ENCODE peak calls at places on chromosomes 6 and 20, in seven cellular contexts. One of them, this sample, is unnamed.

GRCh38 chr6:36625161-36625919 is 31.2 kb downstream of the SRSF3 start:
- DNase-seq in pancreas: no peak
- DNase-seq in RWPE2: no peak
- DNase-seq in mammary epithelial cell: no peak
- DNase-seq in BE2C: no peak
- DNase-seq in CD8-positive, alpha-beta memory T cell: no peak
- DNase-seq in ovary: peak; percentile 58
- DNase-seq in this sample: no peak

GRCh38 chr6:51891784-51892183 is 195.6 kb downstream of the PKHD1 start:
- DNase-seq in pancreas: no peak
- DNase-seq in RWPE2: no peak
- DNase-seq in mammary epithelial cell: no peak
- DNase-seq in BE2C: no peak
- DNase-seq in CD8-positive, alpha-beta memory T cell: no peak
- DNase-seq in ovary: no peak
- DNase-seq in this sample: no peak

GRCh38 chr20:49452011-49452482 is 30.4 kb downstream of the KCNB1 start:
- DNase-seq in pancreas: peak; percentile 41
- DNase-seq in RWPE2: no peak
- DNase-seq in mammary epithelial cell: no peak
- DNase-seq in BE2C: no peak
- DNase-seq in CD8-positive, alpha-beta memory T cell: no peak
- DNase-seq in ovary: no peak
- DNase-seq in this sample: no peak

GRCh38 chr6:166005846-166006592 is 161.6 kb downstream of the TBXT start:
- DNase-seq in pancreas: peak; percentile 77
- DNase-seq in RWPE2: no peak
- DNase-seq in mammary epithelial cell: no peak
- DNase-seq in BE2C: peak; percentile 70
- DNase-seq in CD8-positive, alpha-beta memory T cell: no peak
- DNase-seq in ovary: peak; percentile 93
- DNase-seq in this sample: no peak

GRCh38 chr6:13434777-13435176 is 52.6 kb downstream of the GFOD1 start:
- DNase-seq in pancreas: no peak
- DNase-seq in RWPE2: no peak
- DNase-seq in mammary epithelial cell: no peak
- DNase-seq in BE2C: no peak
- DNase-seq in CD8-positive, alpha-beta memory T cell: no peak
- DNase-seq in ovary: no peak
- DNase-seq in this sample: no peak

GRCh38 chr6:140380371-140381218 is 1006.1 kb upstream of the CITED2 start:
- DNase-seq in pancreas: no peak
- DNase-seq in RWPE2: no peak
- DNase-seq in mammary epithelial cell: peak; percentile 58
- DNase-seq in BE2C: no peak
- DNase-seq in CD8-positive, alpha-beta memory T cell: no peak
- DNase-seq in ovary: no peak
- DNase-seq in this sample: no peak

GRCh38 chr6:160348209-160348551 is at the start of gene SLC22A3:
- DNase-seq in pancreas: peak; percentile 57
- DNase-seq in RWPE2: no peak
- DNase-seq in mammary epithelial cell: no peak
- DNase-seq in BE2C: no peak
- DNase-seq in CD8-positive, alpha-beta memory T cell: no peak
- DNase-seq in ovary: peak; percentile 82
- DNase-seq in this sample: no peak

GRCh38 chr20:49411221-49411925 is 71.1 kb downstream of the KCNB1 start:
- DNase-seq in pancreas: no peak
- DNase-seq in RWPE2: no peak
- DNase-seq in mammary epithelial cell: no peak
- DNase-seq in BE2C: no peak
- DNase-seq in CD8-positive, alpha-beta memory T cell: no peak
- DNase-seq in ovary: no peak
- DNase-seq in this sample: no peak

GRCh38 chr20:55456316-55456940 is 548.9 kb downstream of the CBLN4 start:
- DNase-seq in pancreas: no peak
- DNase-seq in RWPE2: no peak
- DNase-seq in mammary epithelial cell: peak; percentile 73
- DNase-seq in BE2C: no peak
- DNase-seq in CD8-positive, alpha-beta memory T cell: no peak
- DNase-seq in ovary: no peak
- DNase-seq in this sample: no peak

GRCh38 chr6:41503841-41504525 is 42.2 kb upstream of the FOXP4 start:
- DNase-seq in pancreas: no peak
- DNase-seq in RWPE2: no peak
- DNase-seq in mammary epithelial cell: peak; percentile 16
- DNase-seq in BE2C: no peak
- DNase-seq in CD8-positive, alpha-beta memory T cell: no peak
- DNase-seq in ovary: peak; percentile 61
- DNase-seq in this sample: no peak

GRCh38 chr20:58150772-58151171 is 77.7 kb downstream of the ANKRD60 start:
- DNase-seq in pancreas: peak; percentile 58
- DNase-seq in RWPE2: no peak
- DNase-seq in mammary epithelial cell: no peak
- DNase-seq in BE2C: peak; percentile 67
- DNase-seq in CD8-positive, alpha-beta memory T cell: no peak
- DNase-seq in ovary: no peak
- DNase-seq in this sample: no peak

GRCh38 chr6:167851349-167851952 is 24.7 kb downstream of the AFDN start:
- DNase-seq in pancreas: no peak
- DNase-seq in RWPE2: no peak
- DNase-seq in mammary epithelial cell: no peak
- DNase-seq in BE2C: no peak
- DNase-seq in CD8-positive, alpha-beta memory T cell: no peak
- DNase-seq in ovary: no peak
- DNase-seq in this sample: no peak

GRCh38 chr6:79461205-79461604 is 76.0 kb downstream of the LCA5 start:
- DNase-seq in pancreas: no peak
- DNase-seq in RWPE2: no peak
- DNase-seq in mammary epithelial cell: peak; percentile 86
- DNase-seq in BE2C: no peak
- DNase-seq in CD8-positive, alpha-beta memory T cell: no peak
- DNase-seq in ovary: no peak
- DNase-seq in this sample: no peak

GRCh38 chr20:60262967-60263603 is 304.9 kb downstream of the CDH26 start:
- DNase-seq in pancreas: peak; percentile 36
- DNase-seq in RWPE2: no peak
- DNase-seq in mammary epithelial cell: peak; percentile 28
- DNase-seq in BE2C: peak; percentile 20
- DNase-seq in CD8-positive, alpha-beta memory T cell: peak; percentile 21
- DNase-seq in ovary: no peak
- DNase-seq in this sample: peak; percentile 56

GRCh38 chr6:117346142-117346930 is 79.4 kb downstream of the ROS1 start:
- DNase-seq in pancreas: no peak
- DNase-seq in RWPE2: no peak
- DNase-seq in mammary epithelial cell: peak; percentile 9
- DNase-seq in BE2C: no peak
- DNase-seq in CD8-positive, alpha-beta memory T cell: peak; percentile 18
- DNase-seq in ovary: no peak
- DNase-seq in this sample: no peak

GRCh38 chr6:142088858-142089216 is 43.9 kb upstream of the GJE1 start:
- DNase-seq in pancreas: no peak
- DNase-seq in RWPE2: peak; percentile 60
- DNase-seq in mammary epithelial cell: peak; percentile 67
- DNase-seq in BE2C: no peak
- DNase-seq in CD8-positive, alpha-beta memory T cell: no peak
- DNase-seq in ovary: no peak
- DNase-seq in this sample: no peak

GRCh38 chr6:91149914-91150674 is 563.2 kb upstream of the MAP3K7 start:
- DNase-seq in pancreas: no peak
- DNase-seq in RWPE2: no peak
- DNase-seq in mammary epithelial cell: no peak
- DNase-seq in BE2C: no peak
- DNase-seq in CD8-positive, alpha-beta memory T cell: no peak
- DNase-seq in ovary: no peak
- DNase-seq in this sample: no peak

GRCh38 chr6:140370949-140371348 is 996.5 kb upstream of the CITED2 start:
- DNase-seq in pancreas: no peak
- DNase-seq in RWPE2: no peak
- DNase-seq in mammary epithelial cell: no peak
- DNase-seq in BE2C: no peak
- DNase-seq in CD8-positive, alpha-beta memory T cell: no peak
- DNase-seq in ovary: no peak
- DNase-seq in this sample: no peak

GRCh38 chr6:80480478-80481157 is 374.1 kb downstream of the BCKDHB start:
- DNase-seq in pancreas: no peak
- DNase-seq in RWPE2: no peak
- DNase-seq in mammary epithelial cell: no peak
- DNase-seq in BE2C: no peak
- DNase-seq in CD8-positive, alpha-beta memory T cell: no peak
- DNase-seq in ovary: no peak
- DNase-seq in this sample: no peak

GRCh38 chr20:18984238-18985200 is 170.9 kb downstream of the SCP2D1 start:
- DNase-seq in pancreas: no peak
- DNase-seq in RWPE2: no peak
- DNase-seq in mammary epithelial cell: no peak
- DNase-seq in BE2C: no peak
- DNase-seq in CD8-positive, alpha-beta memory T cell: no peak
- DNase-seq in ovary: peak; percentile 73
- DNase-seq in this sample: no peak

GRCh38 chr6:80543598-80544181 is 437.2 kb downstream of the BCKDHB start:
- DNase-seq in pancreas: no peak
- DNase-seq in RWPE2: no peak
- DNase-seq in mammary epithelial cell: peak; percentile 48
- DNase-seq in BE2C: no peak
- DNase-seq in CD8-positive, alpha-beta memory T cell: no peak
- DNase-seq in ovary: no peak
- DNase-seq in this sample: no peak

GRCh38 chr20:37630161-37630560 is 63.7 kb upstream of the CTNNBL1 start:
- DNase-seq in pancreas: no peak
- DNase-seq in RWPE2: no peak
- DNase-seq in mammary epithelial cell: no peak
- DNase-seq in BE2C: peak; percentile 89
- DNase-seq in CD8-positive, alpha-beta memory T cell: no peak
- DNase-seq in ovary: peak; percentile 33
- DNase-seq in this sample: no peak

GRCh38 chr6:152854086-152854795 is 103.6 kb downstream of the VIP start:
- DNase-seq in pancreas: no peak
- DNase-seq in RWPE2: no peak
- DNase-seq in mammary epithelial cell: no peak
- DNase-seq in BE2C: no peak
- DNase-seq in CD8-positive, alpha-beta memory T cell: no peak
- DNase-seq in ovary: no peak
- DNase-seq in this sample: no peak

GRCh38 chr20:31516651-31517050 is 2.4 kb downstream of the HM13 start:
- DNase-seq in pancreas: no peak
- DNase-seq in RWPE2: no peak
- DNase-seq in mammary epithelial cell: no peak
- DNase-seq in BE2C: no peak
- DNase-seq in CD8-positive, alpha-beta memory T cell: no peak
- DNase-seq in ovary: no peak
- DNase-seq in this sample: no peak
- H3K4me1 ChIP-seq in pancreas: peaks cover 17% of the 10 kb centered on the region
- H3K4me1 ChIP-seq in RWPE2: peaks cover 22% of the 10 kb centered on the region
- H3K4me1 ChIP-seq in mammary epithelial cell: peaks cover 17% of the 10 kb centered on the region
- H3K4me1 ChIP-seq in BE2C: no peaks in the 10 kb centered on the region
- H3K4me1 ChIP-seq in CD8-positive, alpha-beta memory T cell: peaks cover 44% of the 10 kb centered on the region
- H3K4me1 ChIP-seq in ovary: peaks cover 10% of the 10 kb centered on the region
- H3K4me1 ChIP-seq in this sample: peaks cover 31% of the 10 kb centered on the region

DNA sequence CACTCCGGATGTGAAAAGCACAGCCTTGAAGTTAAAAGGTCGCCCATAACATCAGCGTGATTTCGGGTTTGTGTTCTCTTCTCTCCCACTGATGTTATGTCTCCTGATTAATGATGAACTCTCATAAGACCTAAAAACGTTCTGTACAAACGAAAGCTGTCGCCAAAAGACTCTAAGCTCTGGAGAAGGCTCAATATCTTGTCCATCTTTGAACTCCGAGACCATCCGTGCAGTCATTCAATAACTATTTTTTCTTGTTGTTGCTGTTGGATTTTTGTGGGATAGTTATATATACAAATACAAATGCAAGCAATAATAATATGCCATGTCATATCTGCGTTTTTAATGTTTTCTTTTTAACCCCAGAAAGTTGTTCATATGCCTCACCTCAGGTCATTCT is 291.8 kb upstream of the MARCKS start:
- DNase-seq in pancreas: no peak
- DNase-seq in RWPE2: no peak
- DNase-seq in mammary epithelial cell: no peak
- DNase-seq in BE2C: no peak
- DNase-seq in CD8-positive, alpha-beta memory T cell: no peak
- DNase-seq in ovary: no peak
- DNase-seq in this sample: no peak
- H3K4me3 ChIP-seq in pancreas: no peak overlapping the region
- H3K4me3 ChIP-seq in RWPE2: no peak overlapping the region
- H3K4me3 ChIP-seq in mammary epithelial cell: no peak overlapping the region
- H3K4me3 ChIP-seq in BE2C: peak overlapping the region; percentile 55
- H3K4me3 ChIP-seq in CD8-positive, alpha-beta memory T cell: no peak overlapping the region
- H3K4me3 ChIP-seq in ovary: no peak overlapping the region
- H3K4me3 ChIP-seq in this sample: no peak overlapping the region

GRCh38 chr6:144673807-144674206 is 388.7 kb downstream of the UTRN start:
- DNase-seq in pancreas: no peak
- DNase-seq in RWPE2: no peak
- DNase-seq in mammary epithelial cell: no peak
- DNase-seq in BE2C: no peak
- DNase-seq in CD8-positive, alpha-beta memory T cell: no peak
- DNase-seq in ovary: no peak
- DNase-seq in this sample: no peak
- H3K9me3 ChIP-seq in pancreas: no peaks in the 10 kb centered on the region
- H3K9me3 ChIP-seq in RWPE2: peaks cover 9% of the 10 kb centered on the region
- H3K9me3 ChIP-seq in mammary epithelial cell: no peaks in the 10 kb centered on the region
- H3K9me3 ChIP-seq in BE2C: no peaks in the 10 kb centered on the region
- H3K9me3 ChIP-seq in CD8-positive, alpha-beta memory T cell: peaks cover 4% of the 10 kb centered on the region
- H3K9me3 ChIP-seq in ovary: no peaks in the 10 kb centered on the region
- H3K9me3 ChIP-seq in this sample: no peaks in the 10 kb centered on the region

GRCh38 chr20:50537546-50538201 is 27.5 kb downstream of the PTPN1 start:
- DNase-seq in pancreas: no peak
- DNase-seq in RWPE2: no peak
- DNase-seq in mammary epithelial cell: no peak
- DNase-seq in BE2C: no peak
- DNase-seq in CD8-positive, alpha-beta memory T cell: no peak
- DNase-seq in ovary: no peak
- DNase-seq in this sample: no peak

GRCh38 chr20:50540620-50541605 is 30.7 kb downstream of the PTPN1 start:
- DNase-seq in pancreas: no peak
- DNase-seq in RWPE2: no peak
- DNase-seq in mammary epithelial cell: peak; percentile 64
- DNase-seq in BE2C: no peak
- DNase-seq in CD8-positive, alpha-beta memory T cell: no peak
- DNase-seq in ovary: no peak
- DNase-seq in this sample: no peak

GRCh38 chr20:50535162-50535561 is 25.0 kb downstream of the PTPN1 start:
- DNase-seq in pancreas: no peak
- DNase-seq in RWPE2: no peak
- DNase-seq in mammary epithelial cell: no peak
- DNase-seq in BE2C: no peak
- DNase-seq in CD8-positive, alpha-beta memory T cell: no peak
- DNase-seq in ovary: no peak
- DNase-seq in this sample: no peak

GRCh38 chr20:50536333-50536732 is 26.1 kb downstream of the PTPN1 start:
- DNase-seq in pancreas: no peak
- DNase-seq in RWPE2: no peak
- DNase-seq in mammary epithelial cell: no peak
- DNase-seq in BE2C: no peak
- DNase-seq in CD8-positive, alpha-beta memory T cell: no peak
- DNase-seq in ovary: no peak
- DNase-seq in this sample: no peak

DNA sequence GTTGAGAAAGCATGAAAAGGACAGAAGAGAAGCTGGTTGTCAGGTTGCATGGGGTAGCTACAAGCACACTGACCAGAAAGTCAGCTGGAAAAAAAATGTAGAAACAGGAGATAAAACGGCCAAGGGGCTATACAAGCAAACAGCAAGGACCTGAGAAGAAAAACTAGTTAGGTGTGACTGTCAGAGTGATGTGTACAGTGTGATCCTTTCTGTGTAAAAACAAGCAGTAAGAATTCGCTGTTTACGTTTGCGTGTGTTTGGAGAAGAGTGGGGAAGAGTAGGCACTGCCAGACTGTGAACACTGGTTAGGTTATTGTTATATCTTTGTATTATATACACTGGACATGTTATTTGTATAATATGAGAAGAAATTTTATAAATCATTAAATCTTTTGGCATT is 28.1 kb downstream of the PTPN1 start:
- DNase-seq in pancreas: no peak
- DNase-seq in RWPE2: no peak
- DNase-seq in mammary epithelial cell: no peak
- DNase-seq in BE2C: no peak
- DNase-seq in CD8-positive, alpha-beta memory T cell: no peak
- DNase-seq in ovary: no peak
- DNase-seq in this sample: no peak
- H3K4me1 ChIP-seq in pancreas: peaks cover 11% of the 10 kb centered on the region
- H3K4me1 ChIP-seq in RWPE2: peaks cover 51% of the 10 kb centered on the region
- H3K4me1 ChIP-seq in mammary epithelial cell: peaks cover 20% of the 10 kb centered on the region
- H3K4me1 ChIP-seq in BE2C: no peaks in the 10 kb centered on the region
- H3K4me1 ChIP-seq in CD8-positive, alpha-beta memory T cell: peaks cover 65% of the 10 kb centered on the region
- H3K4me1 ChIP-seq in ovary: peaks cover 26% of the 10 kb centered on the region
- H3K4me1 ChIP-seq in this sample: peaks cover 37% of the 10 kb centered on the region

This sample was measured in CD8-positive, alpha-beta T cell.